ENCODE peak calls at places on chromosomes 5 and 9, in five cellular contexts. One of them, this sample, is unnamed.

GRCh38 chr5:42870882-42871418 is 59.3 kb upstream of the SELENOP start:
- DNase-seq in HTR-8/SVneo: no peak
- DNase-seq in stimulated activated CD4-positive, alpha-beta T cell treated with anti-CD3 and anti-CD28 coated beads, Interleukin-1b, Interleukin-23, amount 100 ng/mL, for 24 hours: no peak
- DNase-seq in NK-92 treated with Interleukin-12 subunit alpha and Interleukin-12 subunit beta, amount 100 ng/mL, for 24 hours: no peak
- DNase-seq in aorta: no peak
- DNase-seq in this sample: no peak

GRCh38 chr9:2418619-2419018 is 203.0 kb upstream of the VLDLR start:
- DNase-seq in HTR-8/SVneo: peak
- DNase-seq in stimulated activated CD4-positive, alpha-beta T cell treated with anti-CD3 and anti-CD28 coated beads, Interleukin-1b, Interleukin-23, amount 100 ng/mL, for 24 hours: no peak
- DNase-seq in NK-92 treated with Interleukin-12 subunit alpha and Interleukin-12 subunit beta, amount 100 ng/mL, for 24 hours: no peak
- DNase-seq in aorta: no peak
- DNase-seq in this sample: no peak

GRCh38 chr5:112415552-112415951 is 3.5 kb downstream of the EPB41L4A start:
- DNase-seq in HTR-8/SVneo: no peak
- DNase-seq in stimulated activated CD4-positive, alpha-beta T cell treated with anti-CD3 and anti-CD28 coated beads, Interleukin-1b, Interleukin-23, amount 100 ng/mL, for 24 hours: no peak
- DNase-seq in NK-92 treated with Interleukin-12 subunit alpha and Interleukin-12 subunit beta, amount 100 ng/mL, for 24 hours: no peak
- DNase-seq in aorta: no peak
- DNase-seq in this sample: no peak

GRCh38 chr9:16563446-16563845 is 307.0 kb downstream of the BNC2 start:
- DNase-seq in HTR-8/SVneo: no peak
- DNase-seq in stimulated activated CD4-positive, alpha-beta T cell treated with anti-CD3 and anti-CD28 coated beads, Interleukin-1b, Interleukin-23, amount 100 ng/mL, for 24 hours: no peak
- DNase-seq in NK-92 treated with Interleukin-12 subunit alpha and Interleukin-12 subunit beta, amount 100 ng/mL, for 24 hours: no peak
- DNase-seq in aorta: no peak
- DNase-seq in this sample: no peak

GRCh38 chr5:76473676-76474075 is 70.6 kb downstream of the IQGAP2 start:
- DNase-seq in HTR-8/SVneo: no peak
- DNase-seq in stimulated activated CD4-positive, alpha-beta T cell treated with anti-CD3 and anti-CD28 coated beads, Interleukin-1b, Interleukin-23, amount 100 ng/mL, for 24 hours: no peak
- DNase-seq in NK-92 treated with Interleukin-12 subunit alpha and Interleukin-12 subunit beta, amount 100 ng/mL, for 24 hours: peak
- DNase-seq in aorta: no peak
- DNase-seq in this sample: no peak

GRCh38 chr5:65926893-65927292 is 518 bp downstream of the ERBIN start:
- DNase-seq in HTR-8/SVneo: no peak
- DNase-seq in stimulated activated CD4-positive, alpha-beta T cell treated with anti-CD3 and anti-CD28 coated beads, Interleukin-1b, Interleukin-23, amount 100 ng/mL, for 24 hours: no peak
- DNase-seq in NK-92 treated with Interleukin-12 subunit alpha and Interleukin-12 subunit beta, amount 100 ng/mL, for 24 hours: no peak
- DNase-seq in aorta: no peak
- DNase-seq in this sample: no peak

GRCh38 chr9:136673970-136674785 is 11.5 kb downstream of the EGFL7 start:
- DNase-seq in HTR-8/SVneo: no peak
- DNase-seq in stimulated activated CD4-positive, alpha-beta T cell treated with anti-CD3 and anti-CD28 coated beads, Interleukin-1b, Interleukin-23, amount 100 ng/mL, for 24 hours: no peak
- DNase-seq in NK-92 treated with Interleukin-12 subunit alpha and Interleukin-12 subunit beta, amount 100 ng/mL, for 24 hours: no peak
- DNase-seq in aorta: no peak
- DNase-seq in this sample: no peak

GRCh38 chr9:68619636-68620035 is 79.0 kb upstream of the TMEM252 start:
- DNase-seq in HTR-8/SVneo: no peak
- DNase-seq in stimulated activated CD4-positive, alpha-beta T cell treated with anti-CD3 and anti-CD28 coated beads, Interleukin-1b, Interleukin-23, amount 100 ng/mL, for 24 hours: no peak
- DNase-seq in NK-92 treated with Interleukin-12 subunit alpha and Interleukin-12 subunit beta, amount 100 ng/mL, for 24 hours: no peak
- DNase-seq in aorta: no peak
- DNase-seq in this sample: no peak

GRCh38 chr5:32707394-32707997 is 3.6 kb upstream of the NPR3 start:
- DNase-seq in HTR-8/SVneo: peak
- DNase-seq in stimulated activated CD4-positive, alpha-beta T cell treated with anti-CD3 and anti-CD28 coated beads, Interleukin-1b, Interleukin-23, amount 100 ng/mL, for 24 hours: no peak
- DNase-seq in NK-92 treated with Interleukin-12 subunit alpha and Interleukin-12 subunit beta, amount 100 ng/mL, for 24 hours: no peak
- DNase-seq in aorta: no peak
- DNase-seq in this sample: no peak

GRCh38 chr9:7342229-7342628 is 457.3 kb downstream of the DMAC1 start:
- DNase-seq in HTR-8/SVneo: no peak
- DNase-seq in stimulated activated CD4-positive, alpha-beta T cell treated with anti-CD3 and anti-CD28 coated beads, Interleukin-1b, Interleukin-23, amount 100 ng/mL, for 24 hours: no peak
- DNase-seq in NK-92 treated with Interleukin-12 subunit alpha and Interleukin-12 subunit beta, amount 100 ng/mL, for 24 hours: no peak
- DNase-seq in aorta: no peak
- DNase-seq in this sample: no peak

GRCh38 chr5:147432323-147432722 is 77.5 kb downstream of the DPYSL3 start:
- DNase-seq in HTR-8/SVneo: no peak
- DNase-seq in stimulated activated CD4-positive, alpha-beta T cell treated with anti-CD3 and anti-CD28 coated beads, Interleukin-1b, Interleukin-23, amount 100 ng/mL, for 24 hours: no peak
- DNase-seq in NK-92 treated with Interleukin-12 subunit alpha and Interleukin-12 subunit beta, amount 100 ng/mL, for 24 hours: no peak
- DNase-seq in aorta: no peak
- DNase-seq in this sample: no peak

GRCh38 chr9:94696545-94696944 is 30.0 kb upstream of the AOPEP start:
- DNase-seq in HTR-8/SVneo: no peak
- DNase-seq in stimulated activated CD4-positive, alpha-beta T cell treated with anti-CD3 and anti-CD28 coated beads, Interleukin-1b, Interleukin-23, amount 100 ng/mL, for 24 hours: no peak
- DNase-seq in NK-92 treated with Interleukin-12 subunit alpha and Interleukin-12 subunit beta, amount 100 ng/mL, for 24 hours: no peak
- DNase-seq in aorta: no peak
- DNase-seq in this sample: no peak

GRCh38 chr5:159899067-159900049 is 16.9 kb upstream of the ADRA1B start:
- DNase-seq in HTR-8/SVneo: peak
- DNase-seq in stimulated activated CD4-positive, alpha-beta T cell treated with anti-CD3 and anti-CD28 coated beads, Interleukin-1b, Interleukin-23, amount 100 ng/mL, for 24 hours: no peak
- DNase-seq in NK-92 treated with Interleukin-12 subunit alpha and Interleukin-12 subunit beta, amount 100 ng/mL, for 24 hours: no peak
- DNase-seq in aorta: no peak
- DNase-seq in this sample: no peak

GRCh38 chr5:16140944-16141343 is 38.6 kb downstream of the MARCHF11 start:
- DNase-seq in HTR-8/SVneo: no peak
- DNase-seq in stimulated activated CD4-positive, alpha-beta T cell treated with anti-CD3 and anti-CD28 coated beads, Interleukin-1b, Interleukin-23, amount 100 ng/mL, for 24 hours: no peak
- DNase-seq in NK-92 treated with Interleukin-12 subunit alpha and Interleukin-12 subunit beta, amount 100 ng/mL, for 24 hours: no peak
- DNase-seq in aorta: no peak
- DNase-seq in this sample: no peak

GRCh38 chr9:80775515-80775914 is 913.8 kb downstream of the TLE1 start:
- DNase-seq in HTR-8/SVneo: no peak
- DNase-seq in stimulated activated CD4-positive, alpha-beta T cell treated with anti-CD3 and anti-CD28 coated beads, Interleukin-1b, Interleukin-23, amount 100 ng/mL, for 24 hours: no peak
- DNase-seq in NK-92 treated with Interleukin-12 subunit alpha and Interleukin-12 subunit beta, amount 100 ng/mL, for 24 hours: no peak
- DNase-seq in aorta: no peak
- DNase-seq in this sample: no peak

GRCh38 chr9:124906966-124907365 is 33.9 kb downstream of the GOLGA1 start:
- DNase-seq in HTR-8/SVneo: no peak
- DNase-seq in stimulated activated CD4-positive, alpha-beta T cell treated with anti-CD3 and anti-CD28 coated beads, Interleukin-1b, Interleukin-23, amount 100 ng/mL, for 24 hours: no peak
- DNase-seq in NK-92 treated with Interleukin-12 subunit alpha and Interleukin-12 subunit beta, amount 100 ng/mL, for 24 hours: no peak
- DNase-seq in aorta: no peak
- DNase-seq in this sample: no peak

GRCh38 chr5:108884736-108885135 is 137.0 kb downstream of the FER start:
- DNase-seq in HTR-8/SVneo: no peak
- DNase-seq in stimulated activated CD4-positive, alpha-beta T cell treated with anti-CD3 and anti-CD28 coated beads, Interleukin-1b, Interleukin-23, amount 100 ng/mL, for 24 hours: no peak
- DNase-seq in NK-92 treated with Interleukin-12 subunit alpha and Interleukin-12 subunit beta, amount 100 ng/mL, for 24 hours: no peak
- DNase-seq in aorta: no peak
- DNase-seq in this sample: no peak

GRCh38 chr5:53321073-53321472 is 159.4 kb upstream of the FST start:
- DNase-seq in HTR-8/SVneo: no peak
- DNase-seq in stimulated activated CD4-positive, alpha-beta T cell treated with anti-CD3 and anti-CD28 coated beads, Interleukin-1b, Interleukin-23, amount 100 ng/mL, for 24 hours: no peak
- DNase-seq in NK-92 treated with Interleukin-12 subunit alpha and Interleukin-12 subunit beta, amount 100 ng/mL, for 24 hours: no peak
- DNase-seq in aorta: no peak
- DNase-seq in this sample: no peak

GRCh38 chr5:150589791-150590601 is 50.5 kb upstream of the SYNPO start:
- DNase-seq in HTR-8/SVneo: no peak
- DNase-seq in stimulated activated CD4-positive, alpha-beta T cell treated with anti-CD3 and anti-CD28 coated beads, Interleukin-1b, Interleukin-23, amount 100 ng/mL, for 24 hours: no peak
- DNase-seq in NK-92 treated with Interleukin-12 subunit alpha and Interleukin-12 subunit beta, amount 100 ng/mL, for 24 hours: no peak
- DNase-seq in aorta: peak
- DNase-seq in this sample: no peak

GRCh38 chr5:109388407-109388806 is 21.4 kb downstream of the PJA2 start:
- DNase-seq in HTR-8/SVneo: no peak
- DNase-seq in stimulated activated CD4-positive, alpha-beta T cell treated with anti-CD3 and anti-CD28 coated beads, Interleukin-1b, Interleukin-23, amount 100 ng/mL, for 24 hours: no peak
- DNase-seq in NK-92 treated with Interleukin-12 subunit alpha and Interleukin-12 subunit beta, amount 100 ng/mL, for 24 hours: no peak
- DNase-seq in aorta: no peak
- DNase-seq in this sample: no peak

GRCh38 chr5:73153513-73153912 is 19.5 kb upstream of the TMEM174 start:
- DNase-seq in HTR-8/SVneo: no peak
- DNase-seq in stimulated activated CD4-positive, alpha-beta T cell treated with anti-CD3 and anti-CD28 coated beads, Interleukin-1b, Interleukin-23, amount 100 ng/mL, for 24 hours: no peak
- DNase-seq in NK-92 treated with Interleukin-12 subunit alpha and Interleukin-12 subunit beta, amount 100 ng/mL, for 24 hours: no peak
- DNase-seq in aorta: no peak
- DNase-seq in this sample: no peak

GRCh38 chr9:36144322-36145206 is 8.0 kb downstream of the GLIPR2 start:
- DNase-seq in HTR-8/SVneo: no peak
- DNase-seq in stimulated activated CD4-positive, alpha-beta T cell treated with anti-CD3 and anti-CD28 coated beads, Interleukin-1b, Interleukin-23, amount 100 ng/mL, for 24 hours: no peak
- DNase-seq in NK-92 treated with Interleukin-12 subunit alpha and Interleukin-12 subunit beta, amount 100 ng/mL, for 24 hours: peak
- DNase-seq in aorta: peak
- DNase-seq in this sample: no peak

GRCh38 chr5:79396265-79396664 is 117.7 kb downstream of the HOMER1 start:
- DNase-seq in HTR-8/SVneo: no peak
- DNase-seq in stimulated activated CD4-positive, alpha-beta T cell treated with anti-CD3 and anti-CD28 coated beads, Interleukin-1b, Interleukin-23, amount 100 ng/mL, for 24 hours: no peak
- DNase-seq in NK-92 treated with Interleukin-12 subunit alpha and Interleukin-12 subunit beta, amount 100 ng/mL, for 24 hours: no peak
- DNase-seq in aorta: no peak
- DNase-seq in this sample: no peak

GRCh38 chr5:73899916-73900315 is 273.9 kb downstream of the ARHGEF28 start:
- DNase-seq in HTR-8/SVneo: no peak
- DNase-seq in stimulated activated CD4-positive, alpha-beta T cell treated with anti-CD3 and anti-CD28 coated beads, Interleukin-1b, Interleukin-23, amount 100 ng/mL, for 24 hours: no peak
- DNase-seq in NK-92 treated with Interleukin-12 subunit alpha and Interleukin-12 subunit beta, amount 100 ng/mL, for 24 hours: no peak
- DNase-seq in aorta: no peak
- DNase-seq in this sample: no peak

GRCh38 chr9:81716409-81716808 is 27.1 kb upstream of the TLE1 start:
- DNase-seq in HTR-8/SVneo: no peak
- DNase-seq in stimulated activated CD4-positive, alpha-beta T cell treated with anti-CD3 and anti-CD28 coated beads, Interleukin-1b, Interleukin-23, amount 100 ng/mL, for 24 hours: no peak
- DNase-seq in NK-92 treated with Interleukin-12 subunit alpha and Interleukin-12 subunit beta, amount 100 ng/mL, for 24 hours: no peak
- DNase-seq in aorta: no peak
- DNase-seq in this sample: no peak

GRCh38 chr9:124629600-124629999 is 122.4 kb upstream of the NR5A1 start:
- DNase-seq in HTR-8/SVneo: no peak
- DNase-seq in stimulated activated CD4-positive, alpha-beta T cell treated with anti-CD3 and anti-CD28 coated beads, Interleukin-1b, Interleukin-23, amount 100 ng/mL, for 24 hours: no peak
- DNase-seq in NK-92 treated with Interleukin-12 subunit alpha and Interleukin-12 subunit beta, amount 100 ng/mL, for 24 hours: no peak
- DNase-seq in aorta: no peak
- DNase-seq in this sample: no peak

GRCh38 chr5:163563880-163564279 is 58.5 kb downstream of the MAT2B start:
- DNase-seq in HTR-8/SVneo: no peak
- DNase-seq in stimulated activated CD4-positive, alpha-beta T cell treated with anti-CD3 and anti-CD28 coated beads, Interleukin-1b, Interleukin-23, amount 100 ng/mL, for 24 hours: no peak
- DNase-seq in NK-92 treated with Interleukin-12 subunit alpha and Interleukin-12 subunit beta, amount 100 ng/mL, for 24 hours: no peak
- DNase-seq in aorta: no peak
- DNase-seq in this sample: no peak

GRCh38 chr5:139982975-139983240 is 60.2 kb downstream of the NRG2 start:
- DNase-seq in HTR-8/SVneo: no peak
- DNase-seq in stimulated activated CD4-positive, alpha-beta T cell treated with anti-CD3 and anti-CD28 coated beads, Interleukin-1b, Interleukin-23, amount 100 ng/mL, for 24 hours: no peak
- DNase-seq in NK-92 treated with Interleukin-12 subunit alpha and Interleukin-12 subunit beta, amount 100 ng/mL, for 24 hours: no peak
- DNase-seq in aorta: no peak
- DNase-seq in this sample: no peak

GRCh38 chr9:104858271-104858670 is 69.7 kb downstream of the ABCA1 start:
- DNase-seq in HTR-8/SVneo: no peak
- DNase-seq in stimulated activated CD4-positive, alpha-beta T cell treated with anti-CD3 and anti-CD28 coated beads, Interleukin-1b, Interleukin-23, amount 100 ng/mL, for 24 hours: no peak
- DNase-seq in NK-92 treated with Interleukin-12 subunit alpha and Interleukin-12 subunit beta, amount 100 ng/mL, for 24 hours: no peak
- DNase-seq in aorta: no peak
- DNase-seq in this sample: no peak

GRCh38 chr5:96963267-96963666 is 27.4 kb downstream of the LNPEP start:
- DNase-seq in HTR-8/SVneo: no peak
- DNase-seq in stimulated activated CD4-positive, alpha-beta T cell treated with anti-CD3 and anti-CD28 coated beads, Interleukin-1b, Interleukin-23, amount 100 ng/mL, for 24 hours: no peak
- DNase-seq in NK-92 treated with Interleukin-12 subunit alpha and Interleukin-12 subunit beta, amount 100 ng/mL, for 24 hours: no peak
- DNase-seq in aorta: no peak
- DNase-seq in this sample: no peak

GRCh38 chr9:33517373-33517772 is 6.7 kb upstream of the ANKRD18B start:
- DNase-seq in HTR-8/SVneo: peak
- DNase-seq in stimulated activated CD4-positive, alpha-beta T cell treated with anti-CD3 and anti-CD28 coated beads, Interleukin-1b, Interleukin-23, amount 100 ng/mL, for 24 hours: no peak
- DNase-seq in NK-92 treated with Interleukin-12 subunit alpha and Interleukin-12 subunit beta, amount 100 ng/mL, for 24 hours: no peak
- DNase-seq in aorta: no peak
- DNase-seq in this sample: no peak

This sample was measured in Panc1.